ENCODE peak calls at places on chromosomes 11 and 22, in seven cellular contexts. H is upper lobe of right lung, I is mesenchymal stem cell, X is PC-3, N is cardiac fibroblast, K is fibroblast of lung, S is transverse colon. D is an unnamed sample.

GRCh38 chr11:9753031-9753430 is 89.2 kb downstream of the SWAP70 start:
- DNase-seq in H (no peak), N (peak), K (peak), S (no peak), I (peak), X (peak), D (no peak)

GRCh38 chr11:504053-504993 is 2.7 kb downstream of the RNH1 start:
- DNase-seq in X (no peak), I (no peak), K (peak), S (peak), H (peak), N (peak), D (no peak)

GRCh38 chr22:48849963-48850657 is 977.6 kb downstream of the BRD1 start:
- DNase-seq in X (no peak), I (no peak), H (peak), S (no peak), N (no peak), K (no peak), D (no peak)

GRCh38 chr22:22171357-22172218 is 73.0 kb upstream of the VPREB1 start:
- DNase-seq in X (peak), I (peak), N (no peak), H (no peak), K (no peak), S (no peak), D (no peak)

GRCh38 chr11:65410936-65411680 is 11.5 kb upstream of the NEAT1 start:
- DNase-seq in X (no peak), I (no peak), H (peak), K (no peak), S (no peak), N (no peak), D (no peak)

GRCh38 chr11:125207866-125208425 is 43.4 kb downstream of the PKNOX2 start:
- DNase-seq in S (no peak), N (peak), I (no peak), X (peak), K (peak), H (no peak), D (peak)

GRCh38 chr11:70603756-70604211 is 205.5 kb downstream of the CTTN start:
- DNase-seq in X (no peak), H (no peak), K (no peak), N (no peak), I (no peak), S (no peak), D (no peak)

GRCh38 chr22:20408891-20409290 is 14.9 kb downstream of the ZNF74 start:
- DNase-seq in I (no peak), H (no peak), S (no peak), N (no peak), K (no peak), X (no peak), D (no peak)

GRCh38 chr22:36440429-36441002 is 40.9 kb downstream of the TXN2 start:
- DNase-seq in N (no peak), S (no peak), H (no peak), X (no peak), K (no peak), I (no peak), D (no peak)

GRCh38 chr11:117071344-117071787 is 26.9 kb downstream of the SIK3 start:
- DNase-seq in N (peak), X (peak), H (no peak), I (peak), K (peak), S (peak), D (no peak)

GRCh38 chr11:6263664-6264063 is 4.0 kb downstream of the CCKBR start:
- DNase-seq in X (no peak), H (no peak), I (no peak), K (no peak), S (no peak), N (no peak), D (no peak)

GRCh38 chr22:24421428-24421931 is 5.9 kb upstream of the ADORA2A start:
- DNase-seq in N (no peak), X (peak), H (no peak), I (no peak), S (no peak), K (no peak), D (no peak)

GRCh38 chr11:2612884-2613571 is 86.8 kb downstream of the KCNQ1OT1 start:
- DNase-seq in S (no peak), N (no peak), I (peak), K (no peak), X (peak), H (no peak), D (no peak)

GRCh38 chr11:33899383-33900037 is 7.6 kb upstream of the LMO2 start:
- DNase-seq in N (peak), X (peak), K (peak), I (peak), S (peak), H (no peak), D (peak)

GRCh38 chr11:122979815-122980656 is 1.6 kb downstream of the BSX start:
- DNase-seq in X (no peak), H (no peak), N (no peak), K (no peak), S (no peak), I (no peak), D (no peak)

GRCh38 chr11:83241291-83241946 is 44.7 kb downstream of the CCDC90B start:
- DNase-seq in I (peak), N (peak), K (peak), H (no peak), X (peak), S (peak), D (peak)

GRCh38 chr11:3905080-3905953 is 49.9 kb downstream of the STIM1 start:
- DNase-seq in X (peak), N (peak), K (peak), S (peak), I (peak), H (no peak), D (peak)

GRCh38 chr11:35619754-35620640 is 1.7 kb downstream of the FJX1 start:
- DNase-seq in S (peak), I (peak), N (no peak), K (peak), X (peak), H (no peak), D (no peak)

GRCh38 chr11:93717501-93717900 is 23.8 kb downstream of the TAF1D start:
- DNase-seq in N (no peak), S (no peak), I (no peak), H (no peak), X (no peak), K (peak), D (no peak)

GRCh38 chr11:18802381-18803257 is 11.0 kb upstream of the PTPN5 start:
- DNase-seq in H (no peak), S (peak), X (peak), K (peak), I (peak), N (peak), D (peak)

GRCh38 chr11:71206186-71206585 is 46.2 kb downstream of the SHANK2 start:
- DNase-seq in S (peak), N (peak), K (no peak), I (peak), X (no peak), H (no peak), D (no peak)

GRCh38 chr11:15941206-15941770 is 415.1 kb downstream of the SOX6 start:
- DNase-seq in X (no peak), I (no peak), S (no peak), H (no peak), N (peak), K (peak), D (peak)

GRCh38 chr11:119085523-119085878 is 820 bp downstream of the HMBS start:
- DNase-seq in I (no peak), S (peak), N (no peak), X (no peak), H (no peak), K (peak), D (no peak)

GRCh38 chr22:21832291-21833290 is 34.9 kb downstream of the MAPK1 start:
- DNase-seq in N (peak), K (no peak), I (no peak), X (no peak), H (no peak), S (no peak), D (no peak)

GRCh38 chr11:34493468-34493867 is 20.1 kb downstream of the ELF5 start:
- DNase-seq in N (no peak), S (no peak), X (no peak), H (no peak), I (no peak), K (no peak), D (no peak)

GRCh38 chr11:100963375-100963774 is 166.2 kb downstream of the PGR start:
- DNase-seq in X (peak), N (peak), I (no peak), K (peak), S (no peak), H (no peak), D (no peak)

GRCh38 chr22:30386960-30387848 is at the start of gene RNF215:
- DNase-seq in H (peak), K (peak), N (peak), I (peak), S (peak), X (peak), D (no peak)

GRCh38 chr11:30017467-30017895 is 651 bp upstream of the KCNA4 start:
- DNase-seq in N (no peak), S (no peak), H (no peak), X (no peak), I (no peak), K (no peak), D (no peak)

GRCh38 chr11:102325088-102325487 is 7.8 kb downstream of the BIRC3 start:
- DNase-seq in S (no peak), K (no peak), N (no peak), I (no peak), H (no peak), X (no peak), D (no peak)

GRCh38 chr22:33362702-33363101 is 304.5 kb upstream of the SYN3 start:
- DNase-seq in S (no peak), K (no peak), I (no peak), N (no peak), X (no peak), H (no peak), D (no peak)

GRCh38 chr11:2708757-2709281 is 9.0 kb upstream of the KCNQ1OT1 start:
- DNase-seq in N (peak), K (no peak), H (no peak), X (no peak), S (no peak), I (peak), D (no peak)

GRCh38 chr22:30922151-30922611 is 46.4 kb downstream of the MORC2 start:
- DNase-seq in H (peak), N (peak), X (no peak), I (no peak), K (peak), S (peak), D (peak)

GRCh38 chr22:46043339-46043738 is 66.4 kb upstream of the WNT7B start:
- DNase-seq in K (no peak), N (no peak), X (no peak), S (no peak), H (peak), I (no peak), D (no peak)

GRCh38 chr11:134792677-134793076 is 380.6 kb upstream of the B3GAT1 start:
- DNase-seq in N (no peak), S (no peak), I (no peak), X (no peak), H (no peak), K (no peak), D (no peak)

GRCh38 chr11:12494699-12495098 is 117.3 kb downstream of the PARVA start:
- DNase-seq in S (no peak), K (peak), X (no peak), N (peak), I (peak), H (no peak), D (peak)

GRCh38 chr11:126592496-126593410 is 237.3 kb downstream of the ST3GAL4 start:
- DNase-seq in S (no peak), I (no peak), K (peak), N (no peak), X (no peak), H (no peak), D (no peak)

GRCh38 chr11:15446929-15447328 is 332.2 kb downstream of the INSC start:
- DNase-seq in I (no peak), N (no peak), X (no peak), H (no peak), K (no peak), S (no peak), D (no peak)

GRCh38 chr11:7501894-7502293 is 11.9 kb upstream of the PPFIBP2 start:
- DNase-seq in S (no peak), K (no peak), N (no peak), X (no peak), H (no peak), I (no peak), D (no peak)

GRCh38 chr22:35380013-35380412 is 883 bp upstream of the HMOX1 start:
- DNase-seq in X (no peak), N (no peak), S (peak), H (no peak), K (no peak), I (peak), D (no peak)

GRCh38 chr11:66142370-66143263 is 72.5 kb downstream of the PACS1 start:
- DNase-seq in S (no peak), X (peak), N (no peak), I (peak), K (peak), H (no peak), D (no peak)

DNA sequence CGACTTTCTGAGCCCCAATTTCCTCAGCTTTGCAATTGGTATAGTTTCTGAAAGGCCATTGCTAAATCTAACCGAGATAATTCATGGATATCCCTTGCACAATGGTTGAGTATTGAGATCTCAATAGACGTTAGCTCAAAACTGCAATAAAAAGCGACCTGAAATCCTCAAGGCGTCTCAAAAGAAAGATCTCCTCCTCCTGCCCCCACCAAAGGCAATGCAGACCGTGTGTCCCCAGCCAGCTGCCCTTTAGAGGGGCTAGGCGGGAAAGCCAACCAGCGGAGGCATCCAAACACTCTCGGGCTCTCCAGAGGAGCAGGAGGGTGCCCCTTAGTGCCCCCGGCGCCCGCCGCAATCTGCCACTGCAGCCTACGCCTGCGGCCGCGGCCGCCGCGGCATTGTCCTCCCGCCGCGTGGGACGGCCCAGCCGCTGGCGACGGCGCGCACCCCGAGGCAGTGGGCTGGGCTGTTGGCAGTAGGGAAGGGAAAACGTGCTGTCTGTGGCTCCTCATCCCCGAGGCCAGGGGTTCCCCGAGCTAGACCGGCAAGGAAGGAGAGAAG is 1.4 kb upstream of the SLC6A5 start:
- DNase-seq in I (no peak), K (no peak), N (no peak), X (no peak), H (no peak), S (no peak), D (no peak)
- H3K4me3 ChIP-seq in I (no peak), K (no peak), N (no peak), X (no peak), H (no peak), S (no peak), D (no peak)

GRCh38 chr11:26947379-26947844 is 46.5 kb upstream of the FIBIN start:
- DNase-seq in S (peak), N (peak), X (no peak), H (no peak), I (peak), K (peak), D (peak)
- H3K4me3 ChIP-seq in S (no peak), N (no peak), X (no peak), H (no peak), I (no peak), K (no peak), D (no peak)

GRCh38 chr11:68057807-68058206 is 19.0 kb downstream of the TCIRG1 start:
- DNase-seq in S (no peak), X (no peak), K (no peak), H (peak), N (no peak), I (no peak), D (no peak)
- H3K4me3 ChIP-seq in S (no peak), X (no peak), K (no peak), H (no peak), N (no peak), I (no peak), D (no peak)

DNA sequence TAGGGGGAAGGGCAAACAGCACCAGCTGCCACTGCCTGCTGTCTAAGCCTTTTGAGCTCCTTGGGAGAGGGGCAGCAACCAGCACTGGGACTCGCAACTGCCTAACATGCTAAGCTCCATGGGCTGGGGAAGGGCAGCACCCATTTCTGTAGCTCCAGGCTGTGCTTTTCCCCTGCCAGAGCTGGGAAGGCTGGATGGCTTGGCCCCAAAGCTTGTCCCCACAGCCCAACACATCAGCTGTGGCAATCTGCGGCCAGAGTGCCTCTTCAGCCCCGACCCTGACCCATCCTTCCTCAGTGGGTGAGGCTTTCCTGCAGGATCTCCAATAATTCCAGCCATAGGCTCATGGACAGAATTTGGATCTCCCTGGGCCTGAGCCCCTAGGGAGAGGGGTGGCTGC is 551.3 kb downstream of the TMEM135 start:
- DNase-seq in S (no peak), H (no peak), K (no peak), X (no peak), N (no peak), I (no peak), D (no peak)
- H3K4me3 ChIP-seq in S (no peak), H (no peak), K (no peak), X (no peak), N (no peak), I (no peak), D (no peak)

GRCh38 chr11:128346808-128347207 is 240.6 kb downstream of the ETS1 start:
- DNase-seq in N (peak), H (no peak), S (no peak), X (peak), I (no peak), K (peak), D (no peak)
- H3K4me3 ChIP-seq in N (no peak), H (no peak), S (no peak), X (no peak), I (no peak), K (no peak), D (no peak)

D was measured in skeletal muscle cell.